ENCODE peak calls at places on chromosomes 13 and 19, in six cellular contexts. Y, L, H, Z, K and B are unnamed samples.

GRCh38 chr19:35315883-35316282 is 13.1 kb upstream of the CD22 start:
- DNase-seq in Y (no peak), L (no peak), H (no peak), Z (no peak), K (no peak), B (no peak)

GRCh38 chr13:109595466-109595865 is 190.9 kb downstream of the IRS2 start:
- DNase-seq in Y (no peak), L (no peak), H (no peak), Z (peak; percentile 16), K (no peak), B (no peak)

GRCh38 chr19:11964858-11965645 is at the start of gene ZNF763:
- DNase-seq in Y (no peak), L (peak; percentile 92), H (peak; percentile 75), Z (peak; percentile 81), K (peak; percentile 99), B (peak; percentile 93)

GRCh38 chr19:11578342-11579142 is 1.1 kb upstream of the ACP5 start:
- DNase-seq in Y (no peak), L (peak; percentile 43), H (no peak), Z (peak; percentile 9), K (peak; percentile 67), B (no peak)

GRCh38 chr13:23794267-23795161 is 94.7 kb downstream of the MIPEP start:
- DNase-seq in Y (no peak), L (no peak), H (peak; percentile 85), Z (peak; percentile 96), K (no peak), B (peak; percentile 10)

GRCh38 chr19:7159105-7159933 is 89.8 kb downstream of the ZNF557 start:
- DNase-seq in Y (no peak), L (no peak), H (peak; percentile 95), Z (peak; percentile 95), K (no peak), B (no peak)

GRCh38 chr13:32165791-32166190 is 134.2 kb downstream of the FRY start:
- DNase-seq in Y (no peak), L (no peak), H (no peak), Z (no peak), K (no peak), B (no peak)

GRCh38 chr13:99990045-99990977 is 8.7 kb downstream of the ZIC2 start:
- DNase-seq in Y (no peak), L (peak; percentile 27), H (no peak), Z (no peak), K (peak; percentile 63), B (no peak)

GRCh38 chr19:36488816-36489138 is 584 bp downstream of the ZNF566 start:
- DNase-seq in Y (peak; percentile 13), L (peak; percentile 59), H (no peak), Z (peak; percentile 18), K (no peak), B (no peak)

GRCh38 chr13:70171151-70171550 is 62.9 kb upstream of the KLHL1 start:
- DNase-seq in Y (no peak), L (no peak), H (no peak), Z (no peak), K (no peak), B (no peak)

GRCh38 chr19:5679289-5680082 is 830 bp downstream of the MICOS13 start:
- DNase-seq in Y (no peak), L (no peak), H (no peak), Z (no peak), K (no peak), B (peak; percentile 21)

GRCh38 chr19:34300962-34301361 is 46.6 kb downstream of the GARRE1 start:
- DNase-seq in Y (no peak), L (no peak), H (no peak), Z (no peak), K (no peak), B (no peak)

GRCh38 chr13:50844181-50844875 is 836 bp upstream of the DLEU7 start:
- DNase-seq in Y (no peak), L (no peak), H (no peak), Z (no peak), K (no peak), B (no peak)

GRCh38 chr19:5172859-5173577 is 167.6 kb downstream of the PTPRS start:
- DNase-seq in Y (peak; percentile 94), L (no peak), H (peak; percentile 98), Z (peak; percentile 94), K (no peak), B (no peak)

GRCh38 chr19:34254552-34255432 is at the start of gene GARRE1:
- DNase-seq in Y (no peak), L (peak; percentile 93), H (peak; percentile 24), Z (peak; percentile 38), K (peak; percentile 72), B (peak; percentile 88)

GRCh38 chr13:41811588-41812021 is 149.3 kb downstream of the VWA8 start:
- DNase-seq in Y (no peak), L (no peak), H (no peak), Z (no peak), K (no peak), B (no peak)

GRCh38 chr19:1766800-1767352 is 13.6 kb downstream of the ONECUT3 start:
- DNase-seq in Y (no peak), L (no peak), H (no peak), Z (no peak), K (no peak), B (no peak)

GRCh38 chr13:75399168-75399878 is 82.6 kb downstream of the TBC1D4 start:
- DNase-seq in Y (no peak), L (no peak), H (no peak), Z (no peak), K (no peak), B (no peak)

GRCh38 chr13:106533940-106534843 is 1.3 kb downstream of the EFNB2 start:
- DNase-seq in Y (no peak), L (peak; percentile 64), H (peak; percentile 63), Z (peak; percentile 83), K (peak; percentile 56), B (peak; percentile 24)

DNA sequence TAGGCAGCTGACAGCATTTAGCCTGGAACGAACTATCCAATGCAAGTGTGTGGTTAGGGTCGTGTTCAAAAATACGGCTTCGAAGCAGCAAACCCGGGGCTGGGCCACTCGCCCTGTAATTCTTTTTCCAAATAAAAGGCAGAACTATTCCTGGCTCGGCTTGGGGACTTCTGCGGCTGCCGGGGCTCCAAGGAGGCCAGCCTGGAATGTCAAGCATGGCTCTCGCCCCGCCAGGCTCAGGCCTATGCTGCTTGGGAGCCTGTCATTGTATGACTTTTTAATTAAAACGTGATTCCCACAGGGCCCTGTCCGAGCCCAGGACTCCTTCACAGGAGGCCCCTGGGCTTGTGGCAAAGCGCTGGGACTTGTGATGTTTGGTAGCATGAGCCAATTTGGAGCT is 51.6 kb upstream of the KLF2 start:
- DNase-seq in Y (no peak), L (no peak), H (no peak), Z (no peak), K (peak; percentile 26), B (no peak)
- H3K27ac ChIP-seq in Y (no peak overlapping the region), L (no peak overlapping the region), H (no peak overlapping the region), Z (no peak overlapping the region), K (no peak overlapping the region), B (no peak overlapping the region)

DNA sequence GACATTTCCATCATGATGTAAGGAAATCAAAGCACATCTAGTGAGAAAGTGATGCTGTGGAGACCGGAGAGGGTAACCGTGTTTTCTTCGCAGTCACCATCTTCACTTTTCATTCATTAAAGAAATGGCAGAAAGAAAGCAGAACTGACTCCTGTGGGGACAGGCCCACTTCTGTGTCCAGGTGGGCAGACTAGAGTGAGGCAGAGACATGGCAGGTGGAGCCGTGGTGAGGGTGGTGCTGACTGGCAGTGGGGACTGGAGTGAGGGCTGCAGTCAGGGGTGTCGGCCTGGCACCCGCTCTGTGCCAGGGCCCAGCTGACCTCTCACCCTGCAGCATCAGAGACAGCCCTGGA is 71.4 kb upstream of the MCF2L start:
- DNase-seq in Y (no peak), L (no peak), H (no peak), Z (no peak), K (no peak), B (no peak)
- H4K20me1 ChIP-seq in Y (no peaks in the 10 kb centered on the region), L (no peaks in the 10 kb centered on the region), H (no peaks in the 10 kb centered on the region), Z (no peaks in the 10 kb centered on the region), K (no peaks in the 10 kb centered on the region), B (no peaks in the 10 kb centered on the region)

GRCh38 chr19:47510516-47511127 is 4.2 kb downstream of the NAPA start:
- DNase-seq in Y (no peak), L (no peak), H (no peak), Z (no peak), K (peak; percentile 37), B (no peak)
- H3K4me2 ChIP-seq in Y (no peak overlapping the region), L (peak overlapping the region; percentile 17), H (no peak overlapping the region), Z (no peak overlapping the region), K (no peak overlapping the region), B (no peak overlapping the region)

DNA sequence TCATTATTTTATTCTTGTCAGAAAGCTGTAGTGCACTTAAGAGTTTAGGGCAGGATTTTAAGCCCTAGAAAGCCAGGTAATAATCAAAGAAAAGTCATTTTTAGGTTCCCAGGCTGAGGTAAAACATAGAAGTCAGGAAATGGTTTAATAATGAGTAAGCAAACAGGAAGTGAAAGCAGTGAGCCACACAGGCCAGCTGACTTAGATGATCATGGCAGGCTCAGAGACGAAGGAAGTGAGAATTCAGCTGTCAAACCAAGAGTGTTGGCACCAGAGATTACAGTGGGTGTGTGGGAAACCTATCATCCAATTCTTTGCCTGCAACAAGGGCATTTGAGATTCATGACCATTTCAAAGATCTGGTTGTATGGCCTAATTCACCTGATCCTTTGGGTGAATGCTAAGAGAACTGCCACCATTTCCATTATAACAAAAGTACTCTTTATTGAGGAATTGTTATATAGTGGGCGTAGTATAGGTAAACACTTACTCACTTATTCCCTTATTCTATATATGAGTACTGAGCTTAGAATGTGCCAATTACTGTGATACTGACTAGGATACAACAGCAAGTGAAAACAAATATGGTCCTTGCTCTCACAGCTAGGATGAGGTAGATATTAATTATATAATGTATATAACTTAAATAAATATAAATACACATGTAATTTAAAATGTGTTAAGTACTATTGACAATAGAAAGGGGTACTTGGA is 103.7 kb upstream of the EDNRB start:
- DNase-seq in Y (no peak), L (no peak), H (peak; percentile 72), Z (peak; percentile 40), K (no peak), B (peak; percentile 94)
- H3K27ac ChIP-seq in Y (no peak overlapping the region), L (no peak overlapping the region), H (no peak overlapping the region), Z (peak overlapping the region; percentile 47), K (no peak overlapping the region), B (peak overlapping the region; percentile 85)

GRCh38 chr13:95181586-95181985 is 119.7 kb downstream of the ABCC4 start:
- DNase-seq in Y (no peak), L (no peak), H (no peak), Z (no peak), K (no peak), B (no peak)

GRCh38 chr13:95182570-95183285 is 118.5 kb downstream of the ABCC4 start:
- DNase-seq in Y (no peak), L (no peak), H (no peak), Z (no peak), K (no peak), B (no peak)

GRCh38 chr13:95185311-95185710 is 115.9 kb downstream of the ABCC4 start:
- DNase-seq in Y (no peak), L (no peak), H (no peak), Z (no peak), K (no peak), B (no peak)

GRCh38 chr13:95185851-95186250 is 115.4 kb downstream of the ABCC4 start:
- DNase-seq in Y (no peak), L (no peak), H (no peak), Z (no peak), K (no peak), B (no peak)

DNA sequence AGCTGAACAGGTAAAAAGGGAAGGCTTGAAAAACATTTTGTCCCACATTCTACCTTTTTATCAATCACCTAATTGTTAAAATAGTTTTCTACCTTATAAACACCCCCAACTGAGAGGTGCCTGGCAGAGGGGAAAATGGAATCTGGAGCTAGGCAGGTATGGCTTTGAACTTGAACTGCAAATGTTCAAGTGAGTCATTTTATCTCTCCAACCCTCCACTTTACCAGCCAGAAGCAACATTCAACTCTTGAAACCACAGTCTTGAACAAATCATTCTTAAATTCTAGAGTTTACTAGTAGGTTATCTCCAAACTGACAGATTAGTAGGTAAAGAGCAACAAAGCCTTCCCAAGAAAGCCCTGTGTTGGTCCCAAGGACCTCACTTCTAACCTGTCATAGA is 116.9 kb downstream of the ABCC4 start:
- DNase-seq in Y (no peak), L (no peak), H (no peak), Z (no peak), K (no peak), B (no peak)
- H4K20me1 ChIP-seq in Y (no peaks in the 10 kb centered on the region), L (no peaks in the 10 kb centered on the region), H (peaks cover 9% of the 10 kb centered on the region), Z (no peaks in the 10 kb centered on the region), K (no peaks in the 10 kb centered on the region), B (no peaks in the 10 kb centered on the region)